ENCODE peak calls at places on chromosomes 16 and 17, in six cellular contexts. P is stomach, T is esophagus muscularis mucosa, F is suprapubic skin, N is H1, R is transverse colon. H is an unnamed sample.

GRCh38 chr17:4426499-4427208 is 7.1 kb upstream of the SPNS3 start:
- DNase-seq in P (no peak), T (no peak), F (no peak), N (no peak), R (no peak), H (no peak)

GRCh38 chr17:49146620-49147306 is 14.2 kb downstream of the B4GALNT2 start:
- DNase-seq in P (no peak), T (no peak), F (no peak), N (no peak), R (no peak), H (no peak)

GRCh38 chr17:60134396-60135159 is 15.2 kb upstream of the CA4 start:
- DNase-seq in P (peak; percentile 19), T (no peak), F (peak; percentile 41), N (no peak), R (no peak), H (peak; percentile 50)

GRCh38 chr17:57269598-57270255 is 13.4 kb downstream of the MSI2 start:
- DNase-seq in P (no peak), T (no peak), F (no peak), N (no peak), R (no peak), H (no peak)

GRCh38 chr16:3180445-3180878 is 7.5 kb upstream of the OR1F1 start:
- DNase-seq in P (no peak), T (no peak), F (no peak), N (no peak), R (no peak), H (peak; percentile 57)

GRCh38 chr16:84643180-84643583 is 5.1 kb upstream of the KLHL36 start:
- DNase-seq in P (peak; percentile 45), T (no peak), F (peak; percentile 83), N (no peak), R (peak; percentile 58), H (peak; percentile 95)

GRCh38 chr17:80761421-80761871 is 216.8 kb downstream of the RPTOR start:
- DNase-seq in P (no peak), T (no peak), F (no peak), N (no peak), R (no peak), H (peak; percentile 26)

GRCh38 chr17:76383645-76384221 is 676 bp upstream of the SPHK1 start:
- DNase-seq in P (peak; percentile 37), T (no peak), F (no peak), N (no peak), R (peak; percentile 47), H (no peak)

GRCh38 chr16:66984902-66985311 is 3.5 kb upstream of the CES4A start:
- DNase-seq in P (no peak), T (no peak), F (no peak), N (no peak), R (no peak), H (no peak)

GRCh38 chr17:12729086-12729485 is 60.2 kb upstream of the ARHGAP44 start:
- DNase-seq in P (no peak), T (peak; percentile 66), F (no peak), N (no peak), R (no peak), H (no peak)

GRCh38 chr17:62703269-62703775 is 75.9 kb downstream of the MRC2 start:
- DNase-seq in P (peak; percentile 73), T (no peak), F (peak; percentile 70), N (no peak), R (no peak), H (peak; percentile 73)

GRCh38 chr17:57955183-57955952 is at the start of gene CUEDC1:
- DNase-seq in P (peak; percentile 84), T (peak; percentile 91), F (peak; percentile 84), N (no peak), R (peak; percentile 82), H (peak; percentile 93)

GRCh38 chr17:40499551-40500189 is 1.8 kb downstream of the TNS4 start:
- DNase-seq in P (peak; percentile 92), T (peak; percentile 96), F (peak; percentile 88), N (no peak), R (peak; percentile 92), H (peak; percentile 97)

GRCh38 chr16:23045025-23045424 is 104.2 kb downstream of the USP31 start:
- DNase-seq in P (no peak), T (no peak), F (no peak), N (no peak), R (no peak), H (no peak)

GRCh38 chr17:76275382-76276068 is 10.4 kb downstream of the UBALD2 start:
- DNase-seq in P (no peak), T (no peak), F (no peak), N (no peak), R (no peak), H (no peak)

GRCh38 chr17:8421571-8421970 is 14.1 kb upstream of the NDEL1 start:
- DNase-seq in P (no peak), T (no peak), F (no peak), N (no peak), R (no peak), H (no peak)

GRCh38 chr17:17467720-17468119 is 9.1 kb upstream of the MED9 start:
- DNase-seq in P (no peak), T (no peak), F (no peak), N (no peak), R (peak; percentile 74), H (no peak)

GRCh38 chr16:25110392-25110947 is 1.1 kb upstream of the LCMT1 start:
- DNase-seq in P (no peak), T (no peak), F (no peak), N (no peak), R (peak; percentile 24), H (no peak)

GRCh38 chr17:60738287-60738686 is 60.6 kb downstream of the BCAS3 start:
- DNase-seq in P (no peak), T (no peak), F (no peak), N (no peak), R (no peak), H (no peak)

GRCh38 chr16:85785927-85786326 is 13.4 kb downstream of the EMC8 start:
- DNase-seq in P (no peak), T (no peak), F (no peak), N (no peak), R (no peak), H (no peak)

GRCh38 chr16:70694088-70694487 is 8.2 kb upstream of the MTSS2 start:
- DNase-seq in P (no peak), T (no peak), F (no peak), N (peak; percentile 83), R (peak; percentile 41), H (no peak)

GRCh38 chr16:68351991-68352431 is 41.2 kb downstream of the PRMT7 start:
- DNase-seq in P (peak; percentile 75), T (no peak), F (no peak), N (no peak), R (peak; percentile 79), H (no peak)

GRCh38 chr17:62187681-62188080 is 122.6 kb upstream of the MED13 start:
- DNase-seq in P (no peak), T (no peak), F (no peak), N (no peak), R (no peak), H (no peak)

GRCh38 chr16:15988268-15989013 is 39.0 kb downstream of the ABCC1 start:
- DNase-seq in P (no peak), T (no peak), F (no peak), N (no peak), R (no peak), H (no peak)

GRCh38 chr17:27952366-27952765 is 59.2 kb upstream of the LYRM9 start:
- DNase-seq in P (no peak), T (no peak), F (no peak), N (no peak), R (no peak), H (no peak)

GRCh38 chr17:964881-965280 is 14.7 kb downstream of the NXN start:
- DNase-seq in P (no peak), T (no peak), F (no peak), N (no peak), R (no peak), H (no peak)

GRCh38 chr16:11957591-11958395 is 7.2 kb upstream of the TNFRSF17 start:
- DNase-seq in P (no peak), T (no peak), F (no peak), N (no peak), R (no peak), H (peak; percentile 51)

GRCh38 chr17:19288453-19288852 is 51.3 kb downstream of the EPN2 start:
- DNase-seq in P (no peak), T (no peak), F (no peak), N (peak; percentile 54), R (no peak), H (no peak)

GRCh38 chr16:86889974-86890373 is 311.6 kb downstream of the FOXL1 start:
- DNase-seq in P (no peak), T (no peak), F (no peak), N (no peak), R (no peak), H (no peak)

GRCh38 chr17:64173646-64174045 is 43.7 kb upstream of the ERN1 start:
- DNase-seq in P (no peak), T (no peak), F (no peak), N (no peak), R (no peak), H (no peak)

GRCh38 chr17:64177346-64178010 is 47.5 kb upstream of the ERN1 start:
- DNase-seq in P (no peak), T (no peak), F (no peak), N (no peak), R (no peak), H (no peak)

GRCh38 chr17:64176556-64176955 is 46.6 kb upstream of the ERN1 start:
- DNase-seq in P (no peak), T (no peak), F (no peak), N (no peak), R (no peak), H (no peak)

GRCh38 chr17:64172510-64172909 is 42.6 kb upstream of the ERN1 start:
- DNase-seq in P (no peak), T (no peak), F (no peak), N (no peak), R (no peak), H (no peak)

GRCh38 chr17:64174686-64175456 is 44.9 kb upstream of the ERN1 start:
- DNase-seq in P (no peak), T (no peak), F (no peak), N (no peak), R (no peak), H (no peak)
- H3K27ac ChIP-seq in P (no peak overlapping the region), T (peak overlapping the region; percentile 52), F (peak overlapping the region; percentile 48), N (no peak overlapping the region), R (peak overlapping the region; percentile 38), H (peak overlapping the region; percentile 57)

GRCh38 chr16:386641-387156 is 4.9 kb upstream of the PGAP6 start:
- DNase-seq in P (no peak), T (no peak), F (no peak), N (no peak), R (no peak), H (no peak)
- TF ChIP-seq POLR2AphosphoS5 in P (no peak), T (no peak), F (no peak), N (no peak), R (no peak), H (no peak)

DNA sequence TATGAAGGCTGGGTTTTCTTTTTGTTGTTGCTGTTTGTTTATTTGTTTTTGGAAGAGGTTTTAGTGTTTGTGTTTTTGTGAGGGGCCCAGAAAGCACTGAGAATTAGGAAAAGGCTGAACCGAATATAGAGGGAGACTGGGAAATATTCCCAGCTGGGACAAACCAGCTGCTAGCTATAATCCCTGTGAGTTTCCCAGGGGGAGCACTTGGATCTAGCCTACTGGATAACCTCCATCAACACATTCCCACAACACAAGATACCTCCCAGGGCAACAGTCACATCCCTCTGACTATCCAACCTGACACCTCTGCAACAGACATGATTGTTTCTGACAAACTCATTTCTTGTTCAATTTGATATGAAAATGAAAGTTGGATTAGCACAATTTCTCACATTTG is 16.7 kb downstream of the CDH11 start:
- DNase-seq in P (no peak), T (peak; percentile 42), F (no peak), N (no peak), R (no peak), H (no peak)
- H3K4me1 ChIP-seq in P (no peaks in the 10 kb centered on the region), T (peaks cover 12% of the 10 kb centered on the region), F (no peaks in the 10 kb centered on the region), N (no peaks in the 10 kb centered on the region), R (peaks cover 14% of the 10 kb centered on the region), H (no peaks in the 10 kb centered on the region)

GRCh38 chr17:7029096-7029495 is 6.2 kb downstream of the BCL6B start:
- DNase-seq in P (no peak), T (no peak), F (no peak), N (no peak), R (no peak), H (no peak)
- H3K27ac ChIP-seq in P (no peak overlapping the region), T (peak overlapping the region; percentile 42), F (peak overlapping the region; percentile 45), N (no peak overlapping the region), R (peak overlapping the region; percentile 20), H (peak overlapping the region; percentile 14)